ENCODE peak calls at places on chromosome 11, in nine cellular contexts. L is HFF-Myc; O is EH; R is astrocyte of the cerebellum; T is stimulated activated CD4-positive, alpha-beta T cell treated with anti-CD3 and anti-CD28 coated beads, Interleukin-1b, Interleukin-23, amount 100 ng/mL, for 24 hours; P is heart right ventricle; Q is ELR; M is GM12865; A is amniotic stem cell. Y is an unnamed sample.

GRCh38 chr11:35364101-35364780 is 55.1 kb downstream of the SLC1A2 start:
- DNase-seq in L (peak), O (peak), R (peak), T (no peak), P (peak), Q (peak), M (no peak), A (peak), Y (peak)

GRCh38 chr11:71298761-71299181 is 46.4 kb upstream of the SHANK2 start:
- DNase-seq in L (no peak), O (no peak), R (no peak), T (no peak), P (no peak), Q (no peak), M (no peak), A (no peak), Y (no peak)

GRCh38 chr11:60874421-60875365 is 7.4 kb downstream of the ZP1 start:
- DNase-seq in L (no peak), O (no peak), R (no peak), T (no peak), P (no peak), Q (no peak), M (no peak), A (no peak), Y (no peak)

GRCh38 chr11:90380206-90380605 is 157.4 kb upstream of the CHORDC1 start:
- DNase-seq in L (no peak), O (no peak), R (no peak), T (no peak), P (no peak), Q (no peak), M (no peak), A (no peak), Y (no peak)

GRCh38 chr11:30497600-30497999 is 88.6 kb downstream of the MPPED2 start:
- DNase-seq in L (no peak), O (no peak), R (no peak), T (no peak), P (no peak), Q (no peak), M (no peak), A (no peak), Y (no peak)

GRCh38 chr11:78061921-78062311 is 1.7 kb upstream of the THRSP start:
- DNase-seq in L (no peak), O (no peak), R (no peak), T (no peak), P (no peak), Q (no peak), M (no peak), A (no peak), Y (no peak)

GRCh38 chr11:113603277-113604059 is 102.6 kb downstream of the TMPRSS5 start:
- DNase-seq in L (no peak), O (peak), R (peak), T (no peak), P (peak), Q (no peak), M (no peak), A (no peak), Y (no peak)

GRCh38 chr11:253160-253885 is 16.5 kb downstream of the PSMD13 start:
- DNase-seq in L (no peak), O (no peak), R (no peak), T (no peak), P (no peak), Q (no peak), M (no peak), A (no peak), Y (no peak)

GRCh38 chr11:77071077-77071476 is 4.3 kb downstream of the CAPN5 start:
- DNase-seq in L (no peak), O (no peak), R (no peak), T (no peak), P (no peak), Q (no peak), M (no peak), A (no peak), Y (no peak)

GRCh38 chr11:18696638-18697225 is 1.8 kb upstream of the TMEM86A start:
- DNase-seq in L (no peak), O (peak), R (no peak), T (no peak), P (no peak), Q (peak), M (no peak), A (no peak), Y (no peak)

GRCh38 chr11:126138636-126139540 is 72.6 kb downstream of the RPUSD4 start:
- DNase-seq in L (no peak), O (no peak), R (no peak), T (no peak), P (no peak), Q (no peak), M (peak), A (no peak), Y (no peak)

GRCh38 chr11:63871962-63872832 is 33.3 kb downstream of the MARK2 start:
- DNase-seq in L (peak), O (peak), R (peak), T (no peak), P (peak), Q (peak), M (peak), A (peak), Y (peak)

GRCh38 chr11:110522456-110522855 is 92.7 kb downstream of the FDX1 start:
- DNase-seq in L (no peak), O (no peak), R (no peak), T (no peak), P (no peak), Q (peak), M (no peak), A (no peak), Y (no peak)

Y was measured in HTR-8/SVneo.